ENCODE peak calls at places on chromosomes 2 and 18, in six cellular contexts. P, C, E, S, O and F are unnamed samples.

GRCh38 chr2:151575338-151575737 is 158.9 kb downstream of the NEB start:
- DNase-seq in P (no peak), C (peak), E (peak), S (no peak), O (peak), F (peak)

GRCh38 chr2:58633576-58634365 is 392.6 kb upstream of the FANCL start:
- DNase-seq in P (no peak), C (no peak), E (peak), S (no peak), O (peak), F (peak)

GRCh38 chr2:96853321-96853720 is 4.5 kb downstream of the ANKRD39 start:
- DNase-seq in P (no peak), C (no peak), E (no peak), S (no peak), O (no peak), F (no peak)

GRCh38 chr2:165801176-165801575 is 7.1 kb upstream of the GALNT3 start:
- DNase-seq in P (no peak), C (no peak), E (no peak), S (no peak), O (no peak), F (no peak)

GRCh38 chr18:24157855-24158254 is 19.0 kb downstream of the CABYR start:
- DNase-seq in P (no peak), C (no peak), E (no peak), S (no peak), O (no peak), F (no peak)

GRCh38 chr18:58584219-58585127 is 44.4 kb downstream of the ALPK2 start:
- DNase-seq in P (no peak), C (no peak), E (peak), S (no peak), O (peak), F (peak)

GRCh38 chr2:135563793-135564192 is 32.5 kb downstream of the R3HDM1 start:
- DNase-seq in P (no peak), C (no peak), E (peak), S (no peak), O (no peak), F (peak)

GRCh38 chr2:26493631-26494030 is 15.7 kb upstream of the OTOF start:
- DNase-seq in P (no peak), C (no peak), E (no peak), S (no peak), O (no peak), F (no peak)

GRCh38 chr2:29006092-29006985 is 25.2 kb downstream of the TOGARAM2 start:
- DNase-seq in P (no peak), C (no peak), E (no peak), S (no peak), O (no peak), F (no peak)

GRCh38 chr2:224938670-224939309 is 103.5 kb downstream of the DOCK10 start:
- DNase-seq in P (no peak), C (no peak), E (peak), S (no peak), O (peak), F (no peak)

GRCh38 chr2:56008661-56009411 is 85.3 kb upstream of the EFEMP1 start:
- DNase-seq in P (no peak), C (no peak), E (peak), S (peak), O (peak), F (peak)

GRCh38 chr2:14601070-14601770 is 31.3 kb upstream of the LRATD1 start:
- DNase-seq in P (no peak), C (no peak), E (peak), S (no peak), O (no peak), F (no peak)

GRCh38 chr2:117232305-117232704 is 582.2 kb upstream of the DDX18 start:
- DNase-seq in P (no peak), C (peak), E (no peak), S (no peak), O (no peak), F (peak)

GRCh38 chr18:55228707-55229106 is 269.4 kb upstream of the CCDC68 start:
- DNase-seq in P (no peak), C (no peak), E (no peak), S (no peak), O (no peak), F (no peak)

GRCh38 chr2:204109681-204110080 is 173.1 kb downstream of the ICOS start:
- DNase-seq in P (no peak), C (no peak), E (no peak), S (no peak), O (no peak), F (no peak)

GRCh38 chr2:43084699-43085091 is 141.7 kb downstream of the ZFP36L2 start:
- DNase-seq in P (no peak), C (peak), E (peak), S (peak), O (peak), F (no peak)

GRCh38 chr2:27573452-27573851 is 9.4 kb upstream of the ZNF512 start:
- DNase-seq in P (no peak), C (no peak), E (peak), S (no peak), O (no peak), F (peak)

GRCh38 chr2:96556441-96557330 is 20.1 kb downstream of the ARID5A start:
- DNase-seq in P (no peak), C (peak), E (peak), S (no peak), O (peak), F (peak)

GRCh38 chr2:79776461-79777146 is 263.8 kb downstream of the CTNNA2 start:
- DNase-seq in P (no peak), C (no peak), E (no peak), S (no peak), O (no peak), F (no peak)

GRCh38 chr18:36314754-36315153 is 17.2 kb downstream of the FHOD3 start:
- DNase-seq in P (no peak), C (no peak), E (peak), S (no peak), O (peak), F (peak)

GRCh38 chr2:134227666-134228065 is 26.2 kb upstream of the MGAT5 start:
- DNase-seq in P (no peak), C (no peak), E (no peak), S (no peak), O (no peak), F (no peak)

GRCh38 chr2:12968399-12968798 is 251.7 kb downstream of the TRIB2 start:
- DNase-seq in P (no peak), C (no peak), E (no peak), S (no peak), O (no peak), F (no peak)

GRCh38 chr2:5691659-5692529 is at the start of gene SOX11:
- DNase-seq in P (no peak), C (no peak), E (no peak), S (peak), O (no peak), F (no peak)
- TF ChIP-seq CTCF in P (no peak), C (no peak), E (no peak), S (no peak), O (no peak), F (no peak)

DNA sequence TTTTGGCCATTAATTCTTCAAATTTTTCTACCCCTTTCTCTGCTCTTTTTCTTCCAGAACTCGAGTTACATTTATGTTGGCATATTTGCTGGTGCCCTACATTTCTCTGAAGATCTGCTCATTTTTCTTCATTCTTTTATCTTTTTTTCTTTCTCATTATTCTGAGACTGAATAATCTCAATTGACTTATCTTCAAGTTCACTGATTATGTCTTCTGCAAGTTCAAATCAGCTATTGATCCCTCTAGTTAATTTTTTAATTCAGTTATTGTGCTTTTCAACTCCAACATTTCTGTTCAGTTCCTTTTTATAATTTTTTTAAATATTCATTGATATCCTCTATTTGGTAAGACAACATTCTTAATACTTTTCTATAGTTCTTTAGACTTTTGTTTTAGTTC is 3.2 kb downstream of the CFAP210 start:
- DNase-seq in P (no peak), C (no peak), E (no peak), S (no peak), O (no peak), F (no peak)
- TF ChIP-seq CTCF in P (no peak), C (no peak), E (no peak), S (no peak), O (no peak), F (no peak)

GRCh38 chr2:73904952-73905351 is 12.1 kb downstream of the ACTG2 start:
- DNase-seq in P (no peak), C (no peak), E (no peak), S (no peak), O (no peak), F (no peak)

GRCh38 chr2:73906847-73907505 is 14.2 kb downstream of the ACTG2 start:
- DNase-seq in P (no peak), C (peak), E (no peak), S (no peak), O (no peak), F (no peak)

GRCh38 chr2:73908689-73909652 is 16.2 kb downstream of the ACTG2 start:
- DNase-seq in P (no peak), C (peak), E (no peak), S (no peak), O (no peak), F (no peak)

GRCh38 chr2:73910873-73911547 is 15.7 kb upstream of the DGUOK start:
- DNase-seq in P (no peak), C (peak), E (no peak), S (no peak), O (no peak), F (no peak)

GRCh38 chr2:73907840-73908452 is 15.1 kb downstream of the ACTG2 start:
- DNase-seq in P (no peak), C (peak), E (peak), S (no peak), O (no peak), F (peak)
- TF ChIP-seq CTCF in P (no peak), C (no peak), E (peak), S (peak), O (peak), F (no peak)

DNA sequence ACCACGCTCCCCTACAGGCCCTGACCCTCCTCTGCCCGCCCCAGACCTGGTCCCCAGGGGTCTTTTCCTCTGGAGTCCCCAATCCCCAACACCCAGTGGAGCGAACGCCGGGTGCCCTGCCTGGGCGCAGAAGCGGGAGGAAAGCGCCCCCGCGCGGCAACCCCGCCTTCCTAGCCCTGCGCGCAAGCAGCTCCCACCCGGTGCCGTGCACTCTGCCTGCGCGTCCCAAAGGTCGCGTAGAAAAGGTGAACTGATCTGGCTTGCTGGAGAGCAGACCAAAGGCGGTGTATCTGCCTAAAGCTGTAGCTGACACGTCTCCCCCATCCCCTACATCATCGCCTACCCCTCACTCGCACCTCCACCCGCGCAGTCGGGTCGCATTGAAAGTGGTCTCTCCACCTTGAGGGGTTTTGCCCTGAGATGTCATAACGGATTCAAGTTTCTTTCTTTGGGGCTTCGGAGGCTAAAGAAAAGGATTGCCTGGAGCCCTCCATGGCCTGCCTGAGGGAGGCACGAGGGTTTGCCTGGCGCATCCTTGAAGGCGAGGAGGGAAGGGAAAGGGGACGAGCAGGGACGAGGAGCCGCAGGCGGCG is 5.7 kb downstream of the GAD1 start:
- DNase-seq in P (no peak), C (peak), E (no peak), S (no peak), O (no peak), F (no peak)
- TF ChIP-seq CTCF in P (no peak), C (no peak), E (no peak), S (peak), O (peak), F (no peak)

DNA sequence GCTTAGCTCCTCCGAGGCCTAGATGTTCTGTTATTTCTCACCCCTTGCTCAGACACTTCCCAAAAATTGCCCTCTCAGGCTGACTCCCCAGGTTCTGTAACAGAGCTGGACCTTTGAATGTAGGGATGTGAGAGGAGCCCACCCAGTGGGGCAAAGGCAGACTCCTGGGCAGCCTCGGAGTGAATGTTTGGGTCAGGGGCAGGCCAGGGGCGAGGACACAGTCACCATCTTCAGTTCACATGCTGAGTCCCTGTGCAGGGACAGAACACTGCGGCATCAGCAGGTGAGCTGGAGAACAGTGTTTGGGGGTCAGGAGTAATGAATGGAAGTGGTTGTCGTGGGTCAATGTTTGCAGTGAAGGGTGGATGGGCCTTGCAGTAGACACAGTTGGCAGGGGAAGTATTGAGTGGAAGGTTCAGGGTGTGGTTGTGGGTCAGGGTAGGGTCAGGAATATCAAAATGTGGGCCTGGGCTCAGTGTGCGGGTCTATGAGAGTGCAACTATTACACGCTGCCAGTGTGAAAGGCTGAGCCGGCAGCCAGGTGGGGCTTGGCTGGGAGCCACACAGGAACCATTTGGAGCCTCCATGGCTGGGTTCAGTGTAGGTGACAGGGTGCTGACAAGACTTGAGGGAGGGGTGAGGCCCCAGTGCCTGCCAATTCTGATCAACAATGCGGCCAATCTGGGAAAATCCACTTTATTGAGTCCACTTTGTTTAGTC is 4.4 kb downstream of the IHH start:
- DNase-seq in P (no peak), C (no peak), E (no peak), S (no peak), O (no peak), F (no peak)
- TF ChIP-seq CTCF in P (no peak), C (no peak), E (no peak), S (no peak), O (no peak), F (no peak)